ENCODE peak calls at places on chromosome 15, in four cellular contexts. One of them, this sample, is unnamed.

GRCh38 chr15:80081390-80081789 is 21.9 kb downstream of the ZFAND6 start:
- DNase-seq in K562: no peak
- DNase-seq in HepG2: no peak
- DNase-seq in H1: no peak
- DNase-seq in this sample: no peak

GRCh38 chr15:60729850-60730458 is 251.0 kb upstream of the ICE2 start:
- DNase-seq in H1: no peak
- DNase-seq in K562: no peak
- DNase-seq in HepG2: no peak
- DNase-seq in this sample: no peak

GRCh38 chr15:66733976-66734375 is 31.9 kb downstream of the SMAD6 start:
- DNase-seq in H1: no peak
- DNase-seq in HepG2: no peak
- DNase-seq in K562: no peak
- DNase-seq in this sample: no peak

GRCh38 chr15:47182818-47183217 is 534.5 kb upstream of the SEMA6D start:
- DNase-seq in K562: no peak
- DNase-seq in HepG2: no peak
- DNase-seq in H1: no peak
- DNase-seq in this sample: no peak

GRCh38 chr15:70318996-70319465 is 221.3 kb upstream of the TLE3 start:
- DNase-seq in H1: no peak
- DNase-seq in HepG2: no peak
- DNase-seq in K562: no peak
- DNase-seq in this sample: no peak

GRCh38 chr15:94083467-94083991 is 147.8 kb upstream of the MCTP2 start:
- DNase-seq in K562: no peak
- DNase-seq in HepG2: no peak
- DNase-seq in H1: no peak
- DNase-seq in this sample: no peak

GRCh38 chr15:79208179-79208578 is 74.3 kb upstream of the ANKRD34C start:
- DNase-seq in H1: no peak
- DNase-seq in HepG2: no peak
- DNase-seq in K562: no peak
- DNase-seq in this sample: no peak

GRCh38 chr15:41429003-41429890 is 12.4 kb downstream of the RTF1 start:
- DNase-seq in HepG2: no peak
- DNase-seq in K562: no peak
- DNase-seq in H1: no peak
- DNase-seq in this sample: peak

GRCh38 chr15:88932271-88932874 is 19.2 kb upstream of the MFGE8 start:
- DNase-seq in H1: no peak
- DNase-seq in K562: no peak
- DNase-seq in HepG2: peak
- DNase-seq in this sample: no peak

GRCh38 chr15:87949934-87950298 is 306.6 kb downstream of the NTRK3 start:
- DNase-seq in H1: no peak
- DNase-seq in K562: no peak
- DNase-seq in HepG2: no peak
- DNase-seq in this sample: no peak

GRCh38 chr15:73682597-73683090 is 1.5 kb upstream of the CD276 start:
- DNase-seq in K562: no peak
- DNase-seq in HepG2: no peak
- DNase-seq in H1: no peak
- DNase-seq in this sample: no peak

GRCh38 chr15:48520376-48521155 is 124.9 kb downstream of the FBN1 start:
- DNase-seq in H1: peak
- DNase-seq in K562: peak
- DNase-seq in HepG2: peak
- DNase-seq in this sample: no peak

GRCh38 chr15:73518180-73518862 is 75.4 kb downstream of the REC114 start:
- DNase-seq in HepG2: no peak
- DNase-seq in H1: peak
- DNase-seq in K562: no peak
- DNase-seq in this sample: no peak

GRCh38 chr15:71275098-71275497 is 159.8 kb downstream of the THSD4 start:
- DNase-seq in HepG2: no peak
- DNase-seq in H1: no peak
- DNase-seq in K562: no peak
- DNase-seq in this sample: no peak

GRCh38 chr15:77567202-77567601 is 65.5 kb downstream of the LINGO1 start:
- DNase-seq in H1: no peak
- DNase-seq in K562: no peak
- DNase-seq in HepG2: no peak
- DNase-seq in this sample: no peak

GRCh38 chr15:77568014-77568959 is 64.4 kb downstream of the LINGO1 start:
- DNase-seq in H1: no peak
- DNase-seq in K562: no peak
- DNase-seq in HepG2: peak
- DNase-seq in this sample: no peak

GRCh38 chr15:77569647-77570186 is 63.0 kb downstream of the LINGO1 start:
- DNase-seq in K562: peak
- DNase-seq in H1: no peak
- DNase-seq in HepG2: peak
- DNase-seq in this sample: no peak

GRCh38 chr15:77571181-77571580 is 61.5 kb downstream of the LINGO1 start:
- DNase-seq in H1: no peak
- DNase-seq in K562: peak
- DNase-seq in HepG2: no peak
- DNase-seq in this sample: no peak

DNA sequence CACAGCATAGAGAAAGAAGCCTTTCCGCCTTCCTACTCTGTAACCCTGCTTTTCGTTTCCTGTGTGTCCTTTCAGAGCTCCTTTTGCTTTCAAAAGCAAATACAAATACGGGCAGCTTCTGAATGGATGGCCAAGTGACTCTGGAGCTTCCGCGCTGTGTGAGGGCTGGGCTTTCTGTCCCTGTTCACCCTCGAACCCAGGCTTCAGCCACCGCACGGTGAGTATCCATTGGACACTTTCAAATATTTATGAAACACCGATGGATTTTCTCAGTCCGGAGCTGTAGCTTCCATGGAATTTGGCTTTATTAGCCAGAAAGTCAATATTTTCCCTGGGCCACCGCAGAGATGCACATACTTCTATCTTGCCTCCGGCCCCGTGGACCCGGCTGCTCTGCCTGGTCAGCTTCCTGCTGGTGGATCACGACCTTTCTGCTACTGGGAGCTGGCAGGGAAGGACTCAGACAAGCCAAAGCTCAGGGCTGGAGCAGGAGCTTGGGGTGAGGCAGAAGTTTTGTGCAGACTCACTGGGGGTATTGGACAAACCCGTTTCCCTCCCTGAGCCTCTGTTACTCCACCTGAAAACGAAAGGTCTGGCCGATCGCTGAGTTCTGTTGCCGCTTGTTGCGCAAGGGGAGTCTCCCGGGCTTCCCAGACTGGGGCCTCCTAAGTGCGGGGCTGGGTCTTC is 63.6 kb downstream of the LINGO1 start:
- DNase-seq in HepG2: peak
- DNase-seq in K562: peak
- DNase-seq in H1: no peak
- DNase-seq in this sample: no peak
- TF ChIP-seq BRCA1 in HepG2: peak
- TF ChIP-seq BRCA1 in K562: no peak
- TF ChIP-seq BRCA1 in H1: no peak
- TF ChIP-seq BRCA1 in this sample: no peak

GRCh38 chr15:25529774-25530173 is 91.0 kb upstream of the UBE3A start:
- DNase-seq in K562: no peak
- DNase-seq in H1: no peak
- DNase-seq in HepG2: no peak
- DNase-seq in this sample: no peak
- TF ChIP-seq SIN3A in K562: no peak
- TF ChIP-seq SIN3A in H1: no peak
- TF ChIP-seq SIN3A in HepG2: no peak
- TF ChIP-seq SIN3A in this sample: no peak

GRCh38 chr15:75203017-75203907 is 1.6 kb downstream of the C15orf39 start:
- DNase-seq in H1: no peak
- DNase-seq in K562: peak
- DNase-seq in HepG2: no peak
- DNase-seq in this sample: no peak

GRCh38 chr15:75203908-75204263 is 2.2 kb downstream of the C15orf39 start:
- DNase-seq in K562: no peak
- DNase-seq in H1: no peak
- DNase-seq in HepG2: no peak
- DNase-seq in this sample: no peak

GRCh38 chr15:75201609-75202250 is at the start of gene C15orf39:
- DNase-seq in HepG2: peak
- DNase-seq in H1: no peak
- DNase-seq in K562: peak
- DNase-seq in this sample: no peak

GRCh38 chr15:75200765-75201608 is 695 bp upstream of the C15orf39 start:
- DNase-seq in K562: peak
- DNase-seq in H1: peak
- DNase-seq in HepG2: peak
- DNase-seq in this sample: no peak

GRCh38 chr15:75202251-75203016 is 752 bp downstream of the C15orf39 start:
- DNase-seq in K562: peak
- DNase-seq in HepG2: peak
- DNase-seq in H1: no peak
- DNase-seq in this sample: no peak
- TF ChIP-seq BRCA1 in K562: no peak
- TF ChIP-seq BRCA1 in HepG2: no peak
- TF ChIP-seq BRCA1 in H1: no peak
- TF ChIP-seq BRCA1 in this sample: no peak

DNA sequence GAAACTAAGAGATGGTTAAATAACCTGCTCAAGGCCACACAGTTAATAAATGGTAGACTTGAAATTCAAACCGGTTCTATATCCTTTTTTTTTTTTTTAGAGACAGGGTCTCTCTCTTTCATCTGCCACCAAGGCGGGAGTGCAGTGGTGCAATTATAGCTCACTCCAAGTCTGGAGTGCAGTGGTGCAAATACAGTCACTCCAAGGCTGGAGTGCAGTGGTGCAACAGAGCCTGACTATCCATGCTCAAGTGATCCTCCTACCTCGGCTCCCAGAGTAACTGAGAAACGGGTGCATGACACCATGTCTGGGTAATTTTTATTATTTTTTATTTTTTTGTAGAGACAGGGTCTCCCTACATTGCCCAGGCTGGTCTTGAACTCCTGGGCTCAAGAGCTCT is 23.4 kb downstream of the DPP8 start:
- DNase-seq in HepG2: no peak
- DNase-seq in K562: no peak
- DNase-seq in H1: no peak
- DNase-seq in this sample: no peak
- TF ChIP-seq SIN3A in HepG2: no peak
- TF ChIP-seq SIN3A in K562: no peak
- TF ChIP-seq SIN3A in H1: no peak
- TF ChIP-seq SIN3A in this sample: no peak

GRCh38 chr15:51366911-51367310 is 25.5 kb downstream of the GLDN start:
- DNase-seq in H1: no peak
- DNase-seq in HepG2: no peak
- DNase-seq in K562: no peak
- DNase-seq in this sample: no peak
- TF ChIP-seq BRCA1 in H1: no peak
- TF ChIP-seq BRCA1 in HepG2: no peak
- TF ChIP-seq BRCA1 in K562: no peak
- TF ChIP-seq BRCA1 in this sample: no peak

DNA sequence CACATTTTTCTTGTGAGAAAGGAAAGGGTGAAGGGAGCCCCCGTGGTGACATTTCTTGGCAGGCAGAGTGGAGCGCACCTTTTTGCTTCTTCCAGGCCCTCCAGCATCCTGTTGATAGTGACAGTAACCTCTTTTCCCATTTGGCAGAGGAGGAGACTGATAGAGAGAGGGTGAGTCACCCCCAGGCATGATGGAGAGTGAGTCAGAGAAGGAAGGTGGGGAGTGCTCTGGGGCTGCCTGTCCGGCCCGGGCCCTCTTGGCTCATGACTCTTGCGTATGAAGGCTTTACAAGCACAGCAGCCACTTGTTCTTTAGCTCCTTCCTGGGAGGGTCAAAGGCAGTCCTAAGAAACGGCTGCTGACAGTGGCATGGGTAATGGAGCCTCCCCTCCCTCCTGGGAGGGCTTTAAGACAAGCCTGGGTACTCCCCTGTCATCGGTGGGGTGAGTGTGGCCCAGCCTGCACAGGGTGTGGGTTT is 16.0 kb downstream of the ANKRD63 start:
- DNase-seq in HepG2: peak
- DNase-seq in H1: no peak
- DNase-seq in K562: peak
- DNase-seq in this sample: no peak
- TF ChIP-seq SIN3A in HepG2: no peak
- TF ChIP-seq SIN3A in H1: no peak
- TF ChIP-seq SIN3A in K562: no peak
- TF ChIP-seq SIN3A in this sample: no peak

GRCh38 chr15:64191971-64192830 is 29.4 kb upstream of the PPIB start:
- DNase-seq in H1: no peak
- DNase-seq in K562: no peak
- DNase-seq in HepG2: no peak
- DNase-seq in this sample: no peak
- TF ChIP-seq BRCA1 in H1: no peak
- TF ChIP-seq BRCA1 in K562: no peak
- TF ChIP-seq BRCA1 in HepG2: no peak
- TF ChIP-seq BRCA1 in this sample: no peak